ENCODE peak calls at places on chromosomes 5 and 9, in four cellular contexts. One of them, this sample, is unnamed.

GRCh38 chr9:5799314-5799713 is 33.6 kb downstream of the ERMP1 start:
- DNase-seq in H1: no peak
- DNase-seq in IMR-90: peak; percentile 59
- DNase-seq in K562: no peak
- DNase-seq in this sample: no peak

GRCh38 chr9:123415593-123415930 is 59.6 kb downstream of the CRB2 start:
- DNase-seq in H1: no peak
- DNase-seq in IMR-90: no peak
- DNase-seq in K562: no peak
- DNase-seq in this sample: no peak

GRCh38 chr5:125538469-125538868 is 792.0 kb upstream of the ZNF608 start:
- DNase-seq in H1: no peak
- DNase-seq in IMR-90: no peak
- DNase-seq in K562: no peak
- DNase-seq in this sample: no peak

GRCh38 chr5:38400365-38400764 is 142.0 kb downstream of the EGFLAM start:
- DNase-seq in H1: no peak
- DNase-seq in IMR-90: no peak
- DNase-seq in K562: no peak
- DNase-seq in this sample: no peak

GRCh38 chr9:71628247-71628646 is 140.1 kb downstream of the CEMIP2 start:
- DNase-seq in H1: no peak
- DNase-seq in IMR-90: peak; percentile 6
- DNase-seq in K562: no peak
- DNase-seq in this sample: no peak

GRCh38 chr5:80754900-80755299 is 100.1 kb upstream of the DHFR start:
- DNase-seq in H1: no peak
- DNase-seq in IMR-90: peak; percentile 3
- DNase-seq in K562: no peak
- DNase-seq in this sample: peak; percentile 33

GRCh38 chr9:93950619-93951601 is 4.2 kb downstream of the BARX1 start:
- DNase-seq in H1: peak; percentile 75
- DNase-seq in IMR-90: no peak
- DNase-seq in K562: no peak
- DNase-seq in this sample: no peak

GRCh38 chr9:70881321-70881720 is 240.1 kb downstream of the TRPM3 start:
- DNase-seq in H1: no peak
- DNase-seq in IMR-90: no peak
- DNase-seq in K562: no peak
- DNase-seq in this sample: no peak

GRCh38 chr5:73774924-73775323 is 148.9 kb downstream of the ARHGEF28 start:
- DNase-seq in H1: no peak
- DNase-seq in IMR-90: no peak
- DNase-seq in K562: no peak
- DNase-seq in this sample: no peak

GRCh38 chr5:73780297-73781080 is 154.5 kb downstream of the ARHGEF28 start:
- DNase-seq in H1: no peak
- DNase-seq in IMR-90: no peak
- DNase-seq in K562: no peak
- DNase-seq in this sample: no peak

GRCh38 chr5:73776405-73776804 is 150.4 kb downstream of the ARHGEF28 start:
- DNase-seq in H1: no peak
- DNase-seq in IMR-90: no peak
- DNase-seq in K562: no peak
- DNase-seq in this sample: no peak

DNA sequence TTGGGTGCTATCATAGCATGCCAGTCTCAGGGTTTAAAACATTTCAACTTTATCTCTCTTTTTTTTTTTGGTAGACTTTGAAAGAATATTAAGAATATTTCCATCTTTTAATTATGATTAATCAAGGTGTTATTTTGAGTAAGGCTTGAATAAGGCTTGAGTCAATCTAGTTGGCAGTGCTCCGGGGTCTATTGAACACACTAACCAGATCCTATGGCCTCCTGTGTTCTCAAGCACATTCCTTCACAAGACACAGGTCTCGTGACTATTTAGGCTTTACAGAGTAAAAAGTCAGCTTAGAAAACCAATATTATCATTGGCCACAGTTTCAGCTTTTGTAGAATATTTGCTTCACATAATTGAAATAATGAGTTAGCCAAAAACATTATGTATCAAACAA is 151.2 kb downstream of the ARHGEF28 start:
- DNase-seq in H1: no peak
- DNase-seq in IMR-90: peak; percentile 37
- DNase-seq in K562: no peak
- DNase-seq in this sample: no peak
- TF ChIP-seq CHD1 in H1: no peak
- TF ChIP-seq CHD1 in IMR-90: no peak
- TF ChIP-seq CHD1 in K562: no peak
- TF ChIP-seq CHD1 in this sample: no peak

DNA sequence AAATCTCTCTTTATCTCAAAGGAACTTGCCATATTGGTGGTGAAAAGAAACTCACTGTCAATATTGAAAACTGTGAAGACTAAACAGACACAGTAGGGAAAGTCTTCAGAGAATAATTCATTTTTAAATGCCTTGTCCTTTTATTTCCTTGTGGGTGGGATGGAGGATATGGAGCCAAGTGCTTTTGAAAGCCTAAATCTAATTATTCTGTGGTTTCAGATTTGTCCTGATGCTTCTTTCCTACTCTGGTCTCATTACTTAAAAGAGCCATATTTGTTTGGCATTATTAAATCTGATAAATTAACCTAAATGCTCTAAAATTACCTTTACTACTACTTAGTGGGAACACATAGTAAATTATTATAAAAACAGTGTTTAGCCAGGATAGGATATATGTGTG is 258.3 kb upstream of the EFNA5 start:
- DNase-seq in H1: no peak
- DNase-seq in IMR-90: no peak
- DNase-seq in K562: no peak
- DNase-seq in this sample: no peak
- TF ChIP-seq CHD1 in H1: no peak
- TF ChIP-seq CHD1 in IMR-90: no peak
- TF ChIP-seq CHD1 in K562: no peak
- TF ChIP-seq CHD1 in this sample: no peak

GRCh38 chr5:6791031-6791577 is 77.9 kb downstream of the TENT4A start:
- DNase-seq in H1: no peak
- DNase-seq in IMR-90: no peak
- DNase-seq in K562: no peak
- DNase-seq in this sample: no peak
- TF ChIP-seq CHD1 in H1: no peak
- TF ChIP-seq CHD1 in IMR-90: no peak
- TF ChIP-seq CHD1 in K562: no peak
- TF ChIP-seq CHD1 in this sample: no peak

GRCh38 chr5:131542723-131543122 is 92.3 kb downstream of the RAPGEF6 start:
- DNase-seq in H1: no peak
- DNase-seq in IMR-90: no peak
- DNase-seq in K562: no peak
- DNase-seq in this sample: no peak

GRCh38 chr5:131539251-131539650 is 95.8 kb downstream of the RAPGEF6 start:
- DNase-seq in H1: no peak
- DNase-seq in IMR-90: no peak
- DNase-seq in K562: no peak
- DNase-seq in this sample: no peak

GRCh38 chr5:131541766-131542165 is 93.3 kb downstream of the RAPGEF6 start:
- DNase-seq in H1: no peak
- DNase-seq in IMR-90: peak; percentile 73
- DNase-seq in K562: no peak
- DNase-seq in this sample: no peak

GRCh38 chr5:131538177-131538593 is 96.8 kb downstream of the RAPGEF6 start:
- DNase-seq in H1: no peak
- DNase-seq in IMR-90: peak; percentile 83
- DNase-seq in K562: no peak
- DNase-seq in this sample: no peak

GRCh38 chr5:131541071-131541470 is 94.0 kb downstream of the RAPGEF6 start:
- DNase-seq in H1: no peak
- DNase-seq in IMR-90: peak; percentile 10
- DNase-seq in K562: no peak
- DNase-seq in this sample: no peak
- TF ChIP-seq CHD1 in H1: no peak
- TF ChIP-seq CHD1 in IMR-90: no peak
- TF ChIP-seq CHD1 in K562: no peak
- TF ChIP-seq CHD1 in this sample: no peak

GRCh38 chr9:135582966-135583685 is 21.6 kb downstream of the PAEP start:
- DNase-seq in H1: peak; percentile 30
- DNase-seq in IMR-90: no peak
- DNase-seq in K562: no peak
- DNase-seq in this sample: no peak
- TF ChIP-seq CHD1 in H1: no peak
- TF ChIP-seq CHD1 in IMR-90: no peak
- TF ChIP-seq CHD1 in K562: no peak
- TF ChIP-seq CHD1 in this sample: no peak

DNA sequence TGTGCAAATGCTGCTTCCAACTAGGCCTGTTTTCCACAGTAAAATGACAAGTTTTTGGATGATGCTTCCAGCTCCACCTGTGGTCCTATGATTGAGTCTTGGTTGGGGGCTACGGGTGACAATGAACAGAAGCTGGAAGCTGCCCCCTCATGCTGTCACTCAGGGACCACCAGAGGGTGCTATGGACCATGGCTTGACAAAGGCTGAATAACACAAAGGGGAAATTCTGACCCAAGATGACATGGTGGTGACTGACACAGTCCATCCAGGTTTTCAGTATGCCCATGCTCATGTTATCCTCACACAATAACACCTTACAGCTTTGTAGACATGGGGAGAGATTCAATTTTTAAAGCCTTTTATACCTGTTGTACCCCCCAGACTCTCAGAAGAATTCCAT is 23.9 kb upstream of the SAP30L start:
- DNase-seq in H1: no peak
- DNase-seq in IMR-90: peak; percentile 14
- DNase-seq in K562: peak; percentile 59
- DNase-seq in this sample: no peak
- TF ChIP-seq CHD1 in H1: no peak
- TF ChIP-seq CHD1 in IMR-90: no peak
- TF ChIP-seq CHD1 in K562: no peak
- TF ChIP-seq CHD1 in this sample: no peak

GRCh38 chr9:94971378-94972131 is 245.1 kb downstream of the AOPEP start:
- DNase-seq in H1: no peak
- DNase-seq in IMR-90: no peak
- DNase-seq in K562: no peak
- DNase-seq in this sample: no peak

GRCh38 chr9:94975480-94976452 is 249.3 kb downstream of the AOPEP start:
- DNase-seq in H1: no peak
- DNase-seq in IMR-90: no peak
- DNase-seq in K562: no peak
- DNase-seq in this sample: no peak

GRCh38 chr9:94974154-94974860 is 247.8 kb downstream of the AOPEP start:
- DNase-seq in H1: no peak
- DNase-seq in IMR-90: no peak
- DNase-seq in K562: no peak
- DNase-seq in this sample: no peak

DNA sequence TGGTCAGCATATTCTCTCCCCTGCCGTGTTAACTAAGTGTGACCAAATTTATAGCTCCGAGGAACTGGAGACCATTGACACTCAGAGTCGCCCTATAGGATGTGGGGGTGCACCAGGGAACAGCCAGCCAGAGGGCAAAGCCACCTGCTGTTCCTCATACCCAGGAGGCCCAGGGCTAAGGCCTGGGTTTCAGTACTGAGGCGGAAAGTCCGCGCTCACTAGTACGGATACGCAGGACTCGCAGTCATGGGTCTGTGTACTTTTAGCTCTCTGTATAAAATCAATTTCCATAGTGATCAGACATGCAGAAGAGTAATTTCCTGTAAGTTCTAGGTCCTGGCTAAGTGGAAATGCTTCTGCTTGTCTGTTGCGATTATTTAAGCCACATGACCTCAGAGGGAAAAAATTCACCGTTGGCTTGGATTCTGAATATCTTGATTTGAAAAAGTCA is 247.0 kb downstream of the AOPEP start:
- DNase-seq in H1: no peak
- DNase-seq in IMR-90: peak; percentile 77
- DNase-seq in K562: no peak
- DNase-seq in this sample: no peak
- TF ChIP-seq CHD1 in H1: no peak
- TF ChIP-seq CHD1 in IMR-90: no peak
- TF ChIP-seq CHD1 in K562: no peak
- TF ChIP-seq CHD1 in this sample: no peak

This sample was measured in GM12878.